ENCODE peak calls at places on chromosomes 3 and 15, in seven cellular contexts. L is stomach, P is heart left ventricle, F is IMR-90, D is ovary, T is lower leg skin, K is suprapubic skin. N is an unnamed sample.

GRCh38 chr3:156751461-156752025 is 74.6 kb upstream of the LEKR1 start:
- DNase-seq in D (peak), F (peak), T (peak), L (no peak), K (peak), P (peak), N (peak)

GRCh38 chr15:50083424-50084025 is 35.5 kb downstream of the ATP8B4 start:
- DNase-seq in T (no peak), F (no peak), P (no peak), K (no peak), L (no peak), D (no peak), N (no peak)

GRCh38 chr3:97301114-97301513 is 463.4 kb upstream of the ARL6 start:
- DNase-seq in K (no peak), F (no peak), D (no peak), T (no peak), P (no peak), L (no peak), N (no peak)

GRCh38 chr15:32851619-32852416 is 134.0 kb downstream of the GREM1 start:
- DNase-seq in D (no peak), F (peak), K (no peak), T (no peak), P (no peak), L (no peak), N (no peak)

GRCh38 chr15:57806003-57806402 is 99.5 kb downstream of the POLR2M start:
- DNase-seq in P (no peak), F (no peak), L (no peak), T (no peak), K (no peak), D (no peak), N (no peak)

GRCh38 chr3:61702453-61702852 is 141.1 kb downstream of the PTPRG start:
- DNase-seq in T (no peak), D (no peak), K (no peak), P (no peak), L (no peak), F (no peak), N (no peak)

GRCh38 chr15:28919679-28920655 is 34.2 kb downstream of the APBA2 start:
- DNase-seq in P (no peak), T (no peak), F (no peak), D (no peak), L (no peak), K (no peak), N (no peak)

GRCh38 chr3:43155464-43156121 is 49.7 kb upstream of the POMGNT2 start:
- DNase-seq in K (peak), F (peak), T (peak), D (peak), P (peak), L (peak), N (peak)

GRCh38 chr15:76588811-76589747 is 252.5 kb downstream of the ISL2 start:
- DNase-seq in L (no peak), P (no peak), F (no peak), K (no peak), D (no peak), T (no peak), N (no peak)

GRCh38 chr3:31009881-31010280 is 115.4 kb upstream of the GADL1 start:
- DNase-seq in K (no peak), T (no peak), L (no peak), P (no peak), D (no peak), F (no peak), N (no peak)

GRCh38 chr15:70826634-70827033 is 27.3 kb downstream of the LARP6 start:
- DNase-seq in P (peak), L (no peak), T (peak), F (peak), D (peak), K (peak), N (peak)

GRCh38 chr15:74010929-74011540 is 16.5 kb downstream of the PML start:
- DNase-seq in L (no peak), P (no peak), D (no peak), F (no peak), T (no peak), K (no peak), N (no peak)

GRCh38 chr15:97652700-97653167 is 307.8 kb upstream of the ARRDC4 start:
- DNase-seq in F (no peak), T (no peak), D (no peak), L (no peak), P (peak), K (no peak), N (no peak)

GRCh38 chr15:42077680-42078079 is 16.7 kb downstream of the PLA2G4D start:
- DNase-seq in K (no peak), P (no peak), L (peak), D (no peak), F (no peak), T (no peak), N (no peak)

GRCh38 chr3:180749796-180750195 is 70.5 kb upstream of the CCDC39 start:
- DNase-seq in P (no peak), L (no peak), T (no peak), D (no peak), F (no peak), K (no peak), N (no peak)

GRCh38 chr3:81643721-81644120 is 117.7 kb downstream of the GBE1 start:
- DNase-seq in L (no peak), K (no peak), F (peak), P (no peak), D (no peak), T (no peak), N (no peak)

GRCh38 chr3:50257990-50258389 is 11.0 kb upstream of the SEMA3B start:
- DNase-seq in P (peak), K (no peak), D (no peak), F (no peak), T (no peak), L (no peak), N (no peak)

GRCh38 chr3:50260027-50260941 is 8.7 kb upstream of the SEMA3B start:
- DNase-seq in F (peak), P (peak), K (peak), T (peak), D (peak), L (peak), N (peak)

GRCh38 chr3:50260942-50261441 is 8.0 kb upstream of the SEMA3B start:
- DNase-seq in P (peak), F (no peak), T (no peak), K (no peak), D (peak), L (no peak), N (no peak)

GRCh38 chr3:50258979-50259378 is 10.0 kb upstream of the SEMA3B start:
- DNase-seq in P (peak), F (no peak), K (no peak), L (no peak), D (no peak), T (no peak), N (no peak)

DNA sequence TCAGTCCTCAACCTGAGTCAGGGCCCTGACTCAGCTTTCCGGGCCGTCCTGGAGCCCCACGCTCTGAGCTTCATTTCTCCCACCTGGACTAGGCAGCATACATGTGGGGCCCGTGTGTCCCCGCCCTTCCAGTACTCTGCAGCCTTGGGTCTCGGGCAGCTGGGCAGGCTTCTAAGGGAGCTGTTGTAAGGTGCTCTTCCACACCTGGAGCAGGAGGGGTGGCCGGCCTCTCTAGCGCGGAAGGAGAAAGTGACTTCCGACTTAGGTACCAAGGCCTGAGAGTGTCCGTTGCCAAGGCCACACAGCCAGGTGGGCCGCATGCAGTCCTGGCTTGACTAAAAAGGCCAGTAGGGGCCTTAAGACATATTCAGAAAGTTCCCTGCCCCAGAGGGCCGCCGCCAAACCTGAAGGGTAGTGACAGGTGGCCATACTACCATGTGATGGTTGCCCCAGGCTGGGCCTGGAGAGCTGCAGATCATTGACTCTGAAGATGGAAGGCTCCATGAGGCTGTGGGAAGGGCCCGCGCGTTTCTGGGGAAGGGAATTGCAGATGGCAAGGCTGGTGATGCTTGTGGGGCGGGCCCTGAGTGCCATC is 9.4 kb upstream of the SEMA3B start:
- DNase-seq in K (no peak), P (peak), D (no peak), F (no peak), T (no peak), L (no peak), N (no peak)
- H3K4me3 ChIP-seq in K (peak), P (peak), D (no peak), F (no peak), T (no peak), L (peak), N (no peak)

GRCh38 chr3:55858727-55859126 is 371.6 kb upstream of the WNT5A start:
- DNase-seq in F (no peak), T (no peak), K (no peak), P (no peak), L (no peak), D (no peak), N (no peak)

GRCh38 chr3:55859305-55859704 is 372.2 kb upstream of the WNT5A start:
- DNase-seq in K (no peak), L (no peak), P (no peak), D (no peak), T (no peak), F (no peak), N (no peak)

GRCh38 chr3:55858302-55858701 is 371.2 kb upstream of the WNT5A start:
- DNase-seq in F (peak), L (no peak), K (no peak), T (no peak), D (no peak), P (no peak), N (no peak)

GRCh38 chr3:55860040-55860439 is 372.9 kb upstream of the WNT5A start:
- DNase-seq in K (no peak), F (peak), P (no peak), D (no peak), T (no peak), L (no peak), N (no peak)

GRCh38 chr3:55857635-55858034 is 370.5 kb upstream of the WNT5A start:
- DNase-seq in T (no peak), F (no peak), K (no peak), L (no peak), D (no peak), P (no peak), N (no peak)
- TF ChIP-seq POLR2A in T (no peak), F (no peak), K (no peak), L (no peak), D (no peak), P (no peak), N (no peak)

DNA sequence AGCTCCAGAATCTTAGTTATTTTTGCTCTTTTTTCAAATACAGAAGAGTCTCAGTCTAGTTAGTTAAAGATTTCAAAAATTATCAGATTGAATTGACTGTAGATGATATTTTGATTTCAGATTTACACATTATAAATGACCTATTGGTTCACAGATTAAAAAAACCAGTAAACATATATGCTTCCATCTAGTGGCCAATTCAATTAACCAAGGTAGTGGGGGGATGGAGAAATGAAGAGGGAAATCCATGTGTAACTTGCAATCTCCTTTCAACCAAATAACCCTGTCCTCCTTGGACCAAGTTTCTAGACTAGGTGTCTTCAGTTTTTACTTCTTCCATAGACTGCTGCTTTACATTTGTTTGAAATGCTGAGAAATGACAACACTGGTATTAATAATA is 789.8 kb downstream of the ROBO1 start:
- DNase-seq in T (no peak), F (peak), L (no peak), K (no peak), D (no peak), P (no peak), N (no peak)
- TF ChIP-seq CTCF in T (no peak), F (peak), L (peak), K (no peak), D (no peak), P (no peak), N (peak)

GRCh38 chr15:88258021-88258641 is 1.6 kb upstream of the NTRK3 start:
- DNase-seq in F (no peak), T (no peak), P (peak), K (no peak), L (no peak), D (no peak), N (peak)
- H3K4me3 ChIP-seq in F (no peak), T (no peak), P (peak), K (peak), L (peak), D (no peak), N (no peak)